ENCODE peak calls at places on chromosomes 7 and 10, in six cellular contexts. S, L, C, A, R and W are unnamed samples.

GRCh38 chr7:17816903-17817302 is 123.4 kb downstream of the SNX13 start:
- DNase-seq in S (no peak), A (no peak), L (no peak), R (no peak), C (no peak), W (no peak)

GRCh38 chr10:59181668-59182067 is 5.2 kb downstream of the PHYHIPL start:
- DNase-seq in C (no peak), A (no peak), S (no peak), R (peak; percentile 52), L (peak; percentile 88), W (no peak)

GRCh38 chr7:81484266-81484665 is 285.6 kb downstream of the HGF start:
- DNase-seq in A (no peak), L (peak; percentile 4), R (no peak), S (peak; percentile 54), C (peak; percentile 23), W (no peak)

GRCh38 chr7:104487642-104488041 is 159.2 kb downstream of the LHFPL3 start:
- DNase-seq in L (no peak), S (no peak), C (no peak), A (no peak), R (no peak), W (no peak)

GRCh38 chr10:122078965-122079401 is 90.0 kb downstream of the TACC2 start:
- DNase-seq in C (no peak), S (no peak), L (no peak), R (no peak), A (no peak), W (no peak)

GRCh38 chr7:149856-150636 is 42.3 kb upstream of the FAM20C start:
- DNase-seq in C (peak; percentile 75), A (no peak), S (peak; percentile 50), R (no peak), L (no peak), W (peak; percentile 83)

GRCh38 chr7:141609566-141609965 is 58.4 kb downstream of the AGK start:
- DNase-seq in S (no peak), L (no peak), A (no peak), R (no peak), C (no peak), W (no peak)

GRCh38 chr10:129433266-129433665 is 33.8 kb upstream of the MGMT start:
- DNase-seq in L (no peak), R (no peak), S (no peak), A (no peak), C (no peak), W (no peak)

GRCh38 chr7:154741131-154741530 is 261.8 kb downstream of the PAXIP1 start:
- DNase-seq in S (no peak), A (no peak), L (no peak), C (no peak), R (no peak), W (no peak)

GRCh38 chr7:131556055-131556911 is at the start of gene PODXL:
- DNase-seq in C (peak; percentile 70), A (peak; percentile 56), L (no peak), S (peak; percentile 76), R (peak; percentile 78), W (peak; percentile 85)

GRCh38 chr10:97713828-97714400 is 384 bp downstream of the MARVELD1 start:
- DNase-seq in L (no peak), R (peak; percentile 82), C (peak; percentile 79), S (peak; percentile 78), A (peak; percentile 46), W (peak; percentile 88)

DNA sequence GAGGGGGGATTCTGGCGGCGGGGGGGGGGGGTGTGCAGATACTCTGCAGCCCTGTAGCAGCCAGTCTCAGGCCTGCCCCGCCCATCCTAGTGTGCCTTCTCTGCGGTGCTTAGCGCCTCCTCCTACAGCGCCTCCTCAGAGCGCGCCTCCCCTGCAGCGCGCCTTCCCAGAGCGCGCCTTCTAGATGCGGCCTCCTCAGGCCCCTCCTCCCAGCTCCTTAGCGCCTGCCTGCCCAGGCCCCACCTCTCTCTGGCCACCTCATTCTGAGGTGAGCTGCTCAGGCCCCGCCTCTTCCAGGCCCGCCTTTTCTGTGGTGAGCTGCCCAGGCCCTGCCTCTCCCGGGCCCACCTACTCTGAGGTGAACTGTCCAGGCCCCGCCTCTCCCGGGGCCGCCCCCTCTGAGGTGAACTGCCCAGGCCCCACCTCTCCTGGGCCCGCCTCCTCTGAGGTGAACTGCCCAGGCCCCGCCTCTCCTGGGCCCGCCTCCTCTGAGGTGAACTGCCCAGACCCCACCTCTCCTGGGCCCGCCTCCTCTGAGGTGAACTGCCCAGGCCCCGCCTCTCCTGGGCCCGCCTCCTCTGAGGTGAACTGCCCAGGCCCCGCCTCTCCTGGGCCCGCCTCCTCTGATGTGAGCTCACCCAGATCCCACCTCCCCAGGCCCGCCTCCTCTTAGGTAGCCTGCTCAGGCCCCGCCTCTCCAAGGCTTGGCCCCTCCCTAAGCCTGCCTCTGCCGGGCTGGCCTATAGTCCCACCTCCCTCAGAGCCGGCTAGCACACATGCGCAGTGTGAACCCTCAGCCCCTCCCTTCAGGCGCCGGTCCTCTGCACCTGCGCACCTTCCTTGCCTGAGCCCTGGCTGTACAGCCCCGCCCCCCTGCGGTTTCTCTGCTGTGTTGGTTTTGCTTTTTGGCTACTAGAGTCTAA is 2.1 kb upstream of the SGCE start:
- DNase-seq in L (peak; percentile 90), R (peak; percentile 36), S (peak; percentile 96), A (peak; percentile 93), C (peak; percentile 96), W (peak; percentile 97)
- TF ChIP-seq POLR2A in L (peak; percentile 44), R (no peak), S (peak; percentile 62), A (no peak), C (no peak), W (no peak)

DNA sequence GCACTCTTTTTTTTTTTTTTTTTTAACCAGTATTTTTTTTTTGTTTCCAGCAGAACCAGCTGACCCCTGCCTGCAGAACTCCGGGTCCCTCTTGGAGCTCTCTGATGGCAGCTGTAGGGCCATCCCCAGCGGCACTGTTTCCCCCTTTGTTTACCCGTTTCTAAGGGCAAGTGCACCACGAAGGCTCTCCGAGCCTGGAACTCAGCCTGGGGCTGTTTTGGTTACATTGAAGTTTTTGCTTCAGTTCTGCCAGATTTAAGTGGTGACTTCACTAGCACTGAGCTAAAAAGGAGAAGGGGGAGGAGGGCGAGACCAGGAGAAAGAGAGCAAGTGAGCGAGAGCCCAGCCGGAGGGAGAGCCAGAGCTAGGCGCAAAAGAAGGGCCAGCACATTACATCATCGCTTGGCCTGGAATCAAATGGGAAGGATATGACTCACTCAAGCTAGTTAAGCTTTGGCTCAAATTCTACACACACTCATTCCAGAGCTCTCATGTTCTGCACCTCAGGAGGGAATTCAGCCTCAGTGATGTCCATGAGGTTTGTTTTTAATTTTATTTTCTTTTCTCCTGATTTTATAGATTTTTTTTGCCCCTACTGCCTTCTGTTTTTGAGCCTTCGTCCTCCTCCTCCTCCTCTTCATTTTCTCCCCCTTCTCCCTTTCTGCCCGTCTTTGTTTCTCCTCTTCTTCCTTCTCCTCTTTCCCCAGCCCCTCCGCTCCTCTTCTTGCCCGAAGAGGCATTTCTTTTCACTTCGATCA is 272.3 kb downstream of the TRIL start:
- DNase-seq in R (peak; percentile 78), C (peak; percentile 90), A (peak; percentile 24), L (peak; percentile 68), S (peak; percentile 92), W (peak; percentile 98)
- TF ChIP-seq POLR2A in R (no peak), C (peak; percentile 47), A (peak; percentile 28), L (no peak), S (peak; percentile 49), W (peak; percentile 81)

GRCh38 chr10:50883624-50884023 is 1.8 kb downstream of the A1CF start:
- DNase-seq in R (no peak), S (no peak), C (no peak), A (no peak), L (peak; percentile 63), W (no peak)
- TF ChIP-seq POLR2A in R (no peak), S (no peak), C (no peak), A (no peak), L (no peak), W (no peak)

GRCh38 chr7:16753932-16754571 is 497 bp downstream of the TSPAN13 start:
- DNase-seq in C (peak; percentile 29), R (no peak), A (peak; percentile 31), S (peak; percentile 65), L (peak; percentile 8), W (no peak)

GRCh38 chr7:16758634-16759602 is 5.4 kb downstream of the TSPAN13 start:
- DNase-seq in C (no peak), A (peak; percentile 58), S (no peak), L (no peak), R (no peak), W (no peak)

GRCh38 chr7:16754869-16755317 is 1.3 kb downstream of the TSPAN13 start:
- DNase-seq in A (no peak), R (no peak), L (no peak), C (no peak), S (no peak), W (no peak)

GRCh38 chr7:16755397-16755796 is 1.8 kb downstream of the TSPAN13 start:
- DNase-seq in R (no peak), A (no peak), S (no peak), C (no peak), L (no peak), W (no peak)

GRCh38 chr7:16753102-16753931 is at the start of gene TSPAN13:
- DNase-seq in L (peak; percentile 81), A (peak; percentile 85), C (peak; percentile 70), S (peak; percentile 88), R (peak; percentile 86), W (peak; percentile 66)
- TF ChIP-seq POLR2A in L (no peak), A (peak; percentile 82), C (no peak), S (peak; percentile 77), R (peak; percentile 35), W (no peak)